ENCODE peak calls at places on chromosomes 12 and 14, in five cellular contexts. One of them, this sample, is unnamed.
A peak's percentile ranks its signal among the peaks of the same experiment; 100 is the strongest.

GRCh38 chr14:23564181-23564812 is 3.3 kb downstream of the AP1G2 start:
- DNase-seq in psoas muscle: no peak
- DNase-seq in body of pancreas: no peak
- DNase-seq in MM.1S: no peak
- DNase-seq in BE2C: no peak
- DNase-seq in this sample: no peak

GRCh38 chr14:84197704-84198103 is 1332.2 kb upstream of the FLRT2 start:
- DNase-seq in body of pancreas: no peak
- DNase-seq in psoas muscle: no peak
- DNase-seq in MM.1S: no peak
- DNase-seq in BE2C: no peak
- DNase-seq in this sample: no peak

GRCh38 chr14:59271734-59272133 is 83.3 kb downstream of the DAAM1 start:
- DNase-seq in psoas muscle: no peak
- DNase-seq in MM.1S: no peak
- DNase-seq in BE2C: no peak
- DNase-seq in body of pancreas: no peak
- DNase-seq in this sample: no peak

GRCh38 chr12:29191267-29191889 is 42.3 kb downstream of the FAR2 start:
- DNase-seq in BE2C: no peak
- DNase-seq in MM.1S: no peak
- DNase-seq in body of pancreas: no peak
- DNase-seq in psoas muscle: no peak
- DNase-seq in this sample: no peak

GRCh38 chr12:54009171-54010052 is 627 bp downstream of the HOXC8 start:
- DNase-seq in body of pancreas: no peak
- DNase-seq in BE2C: no peak
- DNase-seq in psoas muscle: peak; percentile 62
- DNase-seq in MM.1S: no peak
- DNase-seq in this sample: no peak

GRCh38 chr12:1915082-1915968 is 3.1 kb downstream of the CACNA2D4 start:
- DNase-seq in MM.1S: no peak
- DNase-seq in BE2C: no peak
- DNase-seq in body of pancreas: no peak
- DNase-seq in psoas muscle: no peak
- DNase-seq in this sample: peak; percentile 31

GRCh38 chr14:104879983-104880565 is 15.0 kb downstream of the CEP170B start:
- DNase-seq in body of pancreas: no peak
- DNase-seq in psoas muscle: peak; percentile 54
- DNase-seq in MM.1S: no peak
- DNase-seq in BE2C: no peak
- DNase-seq in this sample: no peak

GRCh38 chr12:71157601-71158233 is at the start of gene TSPAN8:
- DNase-seq in BE2C: no peak
- DNase-seq in psoas muscle: no peak
- DNase-seq in MM.1S: no peak
- DNase-seq in body of pancreas: peak; percentile 25
- DNase-seq in this sample: peak; percentile 60

GRCh38 chr12:54197037-54197909 is 8.5 kb upstream of the SMUG1 start:
- DNase-seq in psoas muscle: peak; percentile 89
- DNase-seq in MM.1S: no peak
- DNase-seq in body of pancreas: no peak
- DNase-seq in BE2C: peak; percentile 53
- DNase-seq in this sample: no peak

GRCh38 chr14:98754343-98755025 is 517.5 kb downstream of the BCL11B start:
- DNase-seq in body of pancreas: no peak
- DNase-seq in MM.1S: no peak
- DNase-seq in BE2C: no peak
- DNase-seq in psoas muscle: no peak
- DNase-seq in this sample: no peak

GRCh38 chr12:26026713-26027112 is 68.2 kb downstream of the RASSF8 start:
- DNase-seq in psoas muscle: no peak
- DNase-seq in MM.1S: no peak
- DNase-seq in body of pancreas: no peak
- DNase-seq in BE2C: no peak
- DNase-seq in this sample: no peak

GRCh38 chr14:29123017-29123416 is 356.4 kb downstream of the FOXG1 start:
- DNase-seq in BE2C: no peak
- DNase-seq in body of pancreas: no peak
- DNase-seq in psoas muscle: no peak
- DNase-seq in MM.1S: no peak
- DNase-seq in this sample: no peak

GRCh38 chr14:37709419-37710195 is 114.2 kb downstream of the TTC6 start:
- DNase-seq in BE2C: no peak
- DNase-seq in MM.1S: no peak
- DNase-seq in body of pancreas: no peak
- DNase-seq in psoas muscle: no peak
- DNase-seq in this sample: no peak

GRCh38 chr12:89349814-89350213 is 2.5 kb downstream of the DUSP6 start:
- DNase-seq in MM.1S: peak; percentile 27
- DNase-seq in psoas muscle: no peak
- DNase-seq in BE2C: peak; percentile 24
- DNase-seq in body of pancreas: peak; percentile 57
- DNase-seq in this sample: no peak

GRCh38 chr14:32083789-32084188 is 6.7 kb downstream of the ARHGAP5 start:
- DNase-seq in BE2C: no peak
- DNase-seq in MM.1S: no peak
- DNase-seq in body of pancreas: no peak
- DNase-seq in psoas muscle: no peak
- DNase-seq in this sample: no peak

GRCh38 chr14:73176673-73177072 is 40.4 kb downstream of the PSEN1 start:
- DNase-seq in psoas muscle: no peak
- DNase-seq in MM.1S: no peak
- DNase-seq in BE2C: no peak
- DNase-seq in body of pancreas: no peak
- DNase-seq in this sample: no peak

GRCh38 chr14:103085106-103086091 is 1.4 kb downstream of the LBHD2 start:
- DNase-seq in psoas muscle: peak; percentile 48
- DNase-seq in BE2C: peak; percentile 7
- DNase-seq in body of pancreas: no peak
- DNase-seq in MM.1S: no peak
- DNase-seq in this sample: peak; percentile 43

GRCh38 chr14:92880851-92881250 is 42.1 kb upstream of the CHGA start:
- DNase-seq in MM.1S: no peak
- DNase-seq in psoas muscle: peak; percentile 62
- DNase-seq in body of pancreas: peak; percentile 66
- DNase-seq in BE2C: peak; percentile 76
- DNase-seq in this sample: peak; percentile 61

GRCh38 chr14:42192659-42193425 is 586.2 kb downstream of the LRFN5 start:
- DNase-seq in body of pancreas: no peak
- DNase-seq in psoas muscle: no peak
- DNase-seq in MM.1S: no peak
- DNase-seq in BE2C: no peak
- DNase-seq in this sample: no peak

GRCh38 chr12:27331299-27331926 is 1.2 kb upstream of the BMAL2 start:
- DNase-seq in BE2C: no peak
- DNase-seq in MM.1S: peak; percentile 63
- DNase-seq in body of pancreas: peak; percentile 18
- DNase-seq in psoas muscle: no peak
- DNase-seq in this sample: no peak

GRCh38 chr12:131105736-131106356 is 152.1 kb downstream of the ADGRD1 start:
- DNase-seq in psoas muscle: no peak
- DNase-seq in MM.1S: no peak
- DNase-seq in BE2C: no peak
- DNase-seq in body of pancreas: no peak
- DNase-seq in this sample: no peak

GRCh38 chr12:59570134-59570533 is 25.7 kb upstream of the SLC16A7 start:
- DNase-seq in MM.1S: no peak
- DNase-seq in body of pancreas: no peak
- DNase-seq in psoas muscle: no peak
- DNase-seq in BE2C: no peak
- DNase-seq in this sample: no peak

GRCh38 chr12:130644566-130644965 is 71.5 kb downstream of the RIMBP2 start:
- DNase-seq in body of pancreas: no peak
- DNase-seq in psoas muscle: no peak
- DNase-seq in MM.1S: no peak
- DNase-seq in BE2C: no peak
- DNase-seq in this sample: no peak

GRCh38 chr12:129531004-129531403 is 372.8 kb downstream of the TMEM132D start:
- DNase-seq in body of pancreas: peak; percentile 63
- DNase-seq in BE2C: no peak
- DNase-seq in psoas muscle: no peak
- DNase-seq in MM.1S: peak; percentile 43
- DNase-seq in this sample: peak; percentile 51

GRCh38 chr14:76514599-76514998 is 138.7 kb downstream of the ESRRB start:
- DNase-seq in body of pancreas: peak; percentile 42
- DNase-seq in psoas muscle: no peak
- DNase-seq in BE2C: peak; percentile 44
- DNase-seq in MM.1S: no peak
- DNase-seq in this sample: peak; percentile 15

GRCh38 chr12:58491296-58491695 is 429.0 kb downstream of the LRIG3 start:
- DNase-seq in BE2C: no peak
- DNase-seq in psoas muscle: no peak
- DNase-seq in MM.1S: no peak
- DNase-seq in body of pancreas: no peak
- DNase-seq in this sample: no peak

GRCh38 chr14:65239897-65240296 is 137.6 kb upstream of the MAX start:
- DNase-seq in MM.1S: no peak
- DNase-seq in BE2C: no peak
- DNase-seq in body of pancreas: no peak
- DNase-seq in psoas muscle: no peak
- DNase-seq in this sample: no peak

GRCh38 chr14:102751088-102751487 is 26.2 kb upstream of the TRAF3 start:
- DNase-seq in psoas muscle: no peak
- DNase-seq in BE2C: no peak
- DNase-seq in body of pancreas: no peak
- DNase-seq in MM.1S: no peak
- DNase-seq in this sample: no peak

GRCh38 chr12:80941916-80942315 is 4.2 kb upstream of the LIN7A start:
- DNase-seq in MM.1S: no peak
- DNase-seq in body of pancreas: no peak
- DNase-seq in BE2C: no peak
- DNase-seq in psoas muscle: no peak
- DNase-seq in this sample: no peak

GRCh38 chr12:105705235-105705634 is 374.7 kb downstream of the C12orf75 start:
- DNase-seq in MM.1S: no peak
- DNase-seq in psoas muscle: no peak
- DNase-seq in body of pancreas: no peak
- DNase-seq in BE2C: no peak
- DNase-seq in this sample: no peak

GRCh38 chr12:111180830-111181726 is 187.8 kb downstream of the PHETA1 start:
- DNase-seq in MM.1S: no peak
- DNase-seq in body of pancreas: peak; percentile 61
- DNase-seq in BE2C: peak; percentile 96
- DNase-seq in psoas muscle: peak; percentile 90
- DNase-seq in this sample: no peak
- H3K4me3 ChIP-seq in MM.1S: no peak overlapping the region
- H3K4me3 ChIP-seq in body of pancreas: no peak overlapping the region
- H3K4me3 ChIP-seq in BE2C: peak overlapping the region; percentile 28
- H3K4me3 ChIP-seq in psoas muscle: no peak overlapping the region
- H3K4me3 ChIP-seq in this sample: no peak overlapping the region

GRCh38 chr14:61438860-61439765 is 117.7 kb downstream of the PRKCH start:
- DNase-seq in MM.1S: no peak
- DNase-seq in body of pancreas: peak; percentile 67
- DNase-seq in BE2C: no peak
- DNase-seq in psoas muscle: no peak
- DNase-seq in this sample: peak; percentile 75
- TF ChIP-seq CTCF in MM.1S: no peak
- TF ChIP-seq CTCF in body of pancreas: no peak
- TF ChIP-seq CTCF in BE2C: no peak
- TF ChIP-seq CTCF in psoas muscle: no peak
- TF ChIP-seq CTCF in this sample: no peak

DNA sequence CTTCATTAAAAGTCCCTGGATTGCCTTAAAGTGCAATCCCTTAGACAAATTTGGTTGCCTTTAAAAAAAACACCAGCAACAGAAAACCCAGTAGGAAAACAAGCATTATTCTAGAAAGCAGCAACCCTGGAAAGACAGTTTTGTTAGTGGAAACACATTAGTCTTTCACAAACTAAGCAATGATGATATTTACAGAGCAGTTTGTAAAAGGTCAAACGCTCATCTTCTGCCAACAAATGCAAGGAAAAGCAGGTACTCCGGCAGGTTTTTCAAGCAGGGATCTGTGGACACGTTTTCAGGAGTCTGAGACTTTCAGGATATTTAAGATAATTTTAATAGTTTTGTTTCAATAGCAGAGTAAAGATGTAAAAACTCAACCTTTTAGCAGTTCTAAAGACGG is 202.2 kb downstream of the EXOC5 start:
- DNase-seq in psoas muscle: no peak
- DNase-seq in BE2C: no peak
- DNase-seq in MM.1S: no peak
- DNase-seq in body of pancreas: no peak
- DNase-seq in this sample: no peak
- H3K4me1 ChIP-seq in psoas muscle: no peaks in the 10 kb centered on the region
- H3K4me1 ChIP-seq in BE2C: no peaks in the 10 kb centered on the region
- H3K4me1 ChIP-seq in MM.1S: peaks cover 10% of the 10 kb centered on the region
- H3K4me1 ChIP-seq in body of pancreas: peaks cover 11% of the 10 kb centered on the region
- H3K4me1 ChIP-seq in this sample: peaks cover 1% of the 10 kb centered on the region

GRCh38 chr12:3491938-3492867 is 1.2 kb downstream of the PRMT8 start:
- DNase-seq in psoas muscle: peak; percentile 76
- DNase-seq in BE2C: no peak
- DNase-seq in MM.1S: peak; percentile 42
- DNase-seq in body of pancreas: peak; percentile 55
- DNase-seq in this sample: peak; percentile 61
- H3K4me3 ChIP-seq in psoas muscle: peak overlapping the region; percentile 46
- H3K4me3 ChIP-seq in BE2C: no peak overlapping the region
- H3K4me3 ChIP-seq in MM.1S: no peak overlapping the region
- H3K4me3 ChIP-seq in body of pancreas: no peak overlapping the region
- H3K4me3 ChIP-seq in this sample: no peak overlapping the region

GRCh38 chr12:23259558-23259957 is 634.6 kb downstream of the ETNK1 start:
- DNase-seq in body of pancreas: no peak
- DNase-seq in MM.1S: no peak
- DNase-seq in BE2C: no peak
- DNase-seq in psoas muscle: no peak
- DNase-seq in this sample: no peak
- TF ChIP-seq CTCF in body of pancreas: no peak
- TF ChIP-seq CTCF in MM.1S: no peak
- TF ChIP-seq CTCF in BE2C: no peak
- TF ChIP-seq CTCF in psoas muscle: no peak
- TF ChIP-seq CTCF in this sample: no peak

This sample was measured in Caco-2.